ENCODE peak calls at places on chromosomes 2 and 18, in nine cellular contexts. C is CD8-positive, alpha-beta T cell; M is pancreas; W is SK-N-SH; K is uterus; A is foreskin keratinocyte; Q is right lobe of liver; N is CD4-positive, CD25-positive, alpha-beta regulatory T cell; T is IMR-90. L is an unnamed sample.
A peak's percentile ranks its signal among the peaks of the same experiment; 100 is the strongest.

GRCh38 chr2:199771948-199772692 is 78.9 kb downstream of the FTCDNL1 start:
- DNase-seq in K (no peak), Q (no peak), T (no peak), C (no peak), W (no peak), N (no peak), M (no peak), A (peak; percentile 4), L (no peak)

GRCh38 chr18:57581301-57581934 is 5.1 kb downstream of the FECH start:
- DNase-seq in C (no peak), W (no peak), T (no peak), Q (no peak), A (no peak), N (peak; percentile 42), K (no peak), M (no peak), L (no peak)

GRCh38 chr2:99550368-99550767 is 60.6 kb upstream of the REV1 start:
- DNase-seq in W (no peak), K (no peak), A (no peak), Q (no peak), M (no peak), T (no peak), C (no peak), N (no peak), L (no peak)

GRCh38 chr2:154394600-154394999 is 303.9 kb upstream of the KCNJ3 start:
- DNase-seq in Q (no peak), A (no peak), C (no peak), N (no peak), K (no peak), W (no peak), T (no peak), M (no peak), L (no peak)

GRCh38 chr2:177291701-177292100 is 27.2 kb upstream of the NFE2L2 start:
- DNase-seq in C (no peak), W (no peak), A (no peak), N (no peak), K (no peak), T (no peak), M (no peak), Q (no peak), L (no peak)

GRCh38 chr18:12432196-12432595 is 24.5 kb downstream of the PRELID3A start:
- DNase-seq in T (no peak), W (no peak), K (no peak), A (no peak), Q (no peak), M (no peak), N (no peak), C (no peak), L (no peak)

GRCh38 chr2:10333247-10333613 is 30.5 kb downstream of the HPCAL1 start:
- DNase-seq in T (no peak), C (no peak), Q (peak; percentile 34), A (no peak), M (no peak), W (no peak), K (no peak), N (no peak), L (no peak)

GRCh38 chr2:99654419-99654818 is 164.6 kb upstream of the REV1 start:
- DNase-seq in W (no peak), K (no peak), Q (no peak), N (no peak), T (peak; percentile 75), M (no peak), A (no peak), C (no peak), L (peak; percentile 74)

GRCh38 chr18:23191952-23192662 is 56.8 kb downstream of the CABLES1 start:
- DNase-seq in T (peak; percentile 95), M (peak; percentile 23), W (peak; percentile 61), A (peak; percentile 28), C (no peak), N (peak; percentile 41), K (peak; percentile 74), Q (peak; percentile 69), L (peak; percentile 17)

GRCh38 chr2:71611781-71612545 is 158.6 kb downstream of the DYSF start:
- DNase-seq in T (no peak), M (peak; percentile 3), A (no peak), K (peak; percentile 3), C (no peak), N (no peak), Q (no peak), W (no peak), L (no peak)

GRCh38 chr2:97722227-97722626 is 8.9 kb downstream of the ZAP70 start:
- DNase-seq in W (no peak), N (no peak), T (no peak), K (no peak), Q (no peak), C (no peak), A (no peak), M (no peak), L (no peak)

GRCh38 chr2:101983486-101983885 is 8.3 kb upstream of the IL1R2 start:
- DNase-seq in A (peak; percentile 76), T (no peak), N (no peak), Q (no peak), C (no peak), M (no peak), K (no peak), W (no peak), L (peak; percentile 87)

GRCh38 chr2:974454-974853 is 23.8 kb downstream of the SNTG2 start:
- DNase-seq in M (peak; percentile 73), K (no peak), A (no peak), T (no peak), N (no peak), Q (no peak), W (no peak), C (no peak), L (no peak)

GRCh38 chr2:11865378-11865777 is 118.9 kb downstream of the LPIN1 start:
- DNase-seq in C (no peak), Q (no peak), N (no peak), K (no peak), M (no peak), A (no peak), T (no peak), W (no peak), L (no peak)

GRCh38 chr2:127104881-127105655 is 1.9 kb downstream of the BIN1 start:
- DNase-seq in A (no peak), N (no peak), C (no peak), Q (no peak), W (peak; percentile 54), M (peak; percentile 4), K (peak; percentile 22), T (no peak), L (peak; percentile 26)

GRCh38 chr2:80149991-80150390 is 154.6 kb downstream of the LRRTM1 start:
- DNase-seq in T (no peak), M (no peak), C (no peak), W (no peak), A (no peak), Q (no peak), K (no peak), N (no peak), L (peak; percentile 1)

GRCh38 chr2:106183093-106183837 is 10.8 kb downstream of the UXS1 start:
- DNase-seq in W (no peak), T (peak; percentile 15), K (no peak), N (no peak), M (no peak), A (no peak), C (no peak), Q (no peak), L (peak; percentile 39)

GRCh38 chr2:158034198-158034831 is 67.4 kb upstream of the UPP2 start:
- DNase-seq in W (peak; percentile 39), Q (no peak), T (peak; percentile 48), N (peak; percentile 52), A (peak; percentile 40), C (no peak), K (no peak), M (peak; percentile 62), L (peak; percentile 80)
- H3K4me1 ChIP-seq in W (no peaks in the 10 kb centered on the region), Q (no peaks in the 10 kb centered on the region), T (no peaks in the 10 kb centered on the region), N (no peaks in the 10 kb centered on the region), A (no peaks in the 10 kb centered on the region), C (no peaks in the 10 kb centered on the region), K (no peaks in the 10 kb centered on the region), M (no peaks in the 10 kb centered on the region), L (no peaks in the 10 kb centered on the region)

GRCh38 chr2:168183308-168183997 is 63.9 kb downstream of the STK39 start:
- DNase-seq in M (peak; percentile 66), K (no peak), C (no peak), W (no peak), N (no peak), Q (no peak), T (no peak), A (no peak), L (no peak)

GRCh38 chr2:168186452-168186851 is 60.9 kb downstream of the STK39 start:
- DNase-seq in Q (no peak), K (no peak), T (no peak), A (no peak), C (no peak), W (no peak), M (no peak), N (no peak), L (no peak)

GRCh38 chr2:168188011-168188410 is 59.4 kb downstream of the STK39 start:
- DNase-seq in N (no peak), K (no peak), W (no peak), A (no peak), T (no peak), Q (no peak), M (no peak), C (no peak), L (no peak)

GRCh38 chr2:168184896-168185513 is 62.4 kb downstream of the STK39 start:
- DNase-seq in T (no peak), A (peak; percentile 77), M (no peak), Q (no peak), K (no peak), C (no peak), W (no peak), N (no peak), L (no peak)

GRCh38 chr2:168185583-168186274 is 61.7 kb downstream of the STK39 start:
- DNase-seq in C (no peak), Q (no peak), M (no peak), T (no peak), A (no peak), W (no peak), K (no peak), N (no peak), L (no peak)
- H3K4me1 ChIP-seq in C (peaks cover 5% of the 10 kb centered on the region), Q (no peaks in the 10 kb centered on the region), M (peaks cover 19% of the 10 kb centered on the region), T (peaks cover 12% of the 10 kb centered on the region), A (peaks cover 44% of the 10 kb centered on the region), W (peaks cover 30% of the 10 kb centered on the region), K (no peaks in the 10 kb centered on the region), N (peaks cover 3% of the 10 kb centered on the region), L (peaks cover 34% of the 10 kb centered on the region)

DNA sequence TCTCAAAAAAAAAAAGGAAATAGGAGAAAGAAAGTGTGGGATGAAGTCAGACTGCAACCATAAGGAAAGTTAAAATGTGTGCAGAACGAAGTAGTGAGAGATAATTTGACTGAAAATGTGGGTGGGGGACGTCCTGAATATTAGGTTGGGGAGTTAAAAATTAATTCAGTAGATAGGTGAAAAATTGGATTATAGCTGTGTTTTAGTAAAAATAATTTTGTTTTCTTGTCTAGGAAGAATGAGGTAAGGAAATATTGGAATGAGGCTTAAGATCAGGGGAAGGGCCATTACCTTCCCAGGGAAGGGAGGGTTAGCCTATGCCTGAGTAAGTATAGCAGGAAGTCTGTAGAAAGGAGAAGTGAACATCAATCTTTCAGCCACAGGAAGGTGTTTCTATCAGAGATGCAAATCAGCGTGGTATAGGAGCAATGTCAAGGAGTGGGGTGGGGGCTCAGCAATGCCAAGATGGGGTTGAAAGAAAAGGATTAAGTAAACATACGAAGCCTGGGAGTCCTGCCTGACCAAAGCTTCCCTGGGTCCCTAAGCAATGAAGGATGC is 250.9 kb downstream of the PIEZO2 start:
- DNase-seq in N (no peak), K (no peak), A (no peak), C (no peak), W (no peak), T (no peak), Q (no peak), M (no peak), L (no peak)
- H3K4me1 ChIP-seq in N (no peaks in the 10 kb centered on the region), K (no peaks in the 10 kb centered on the region), A (no peaks in the 10 kb centered on the region), C (no peaks in the 10 kb centered on the region), W (no peaks in the 10 kb centered on the region), T (peaks cover 8% of the 10 kb centered on the region), Q (no peaks in the 10 kb centered on the region), M (no peaks in the 10 kb centered on the region), L (no peaks in the 10 kb centered on the region)

GRCh38 chr2:230925879-230926765 is 1.1 kb upstream of the GPR55 start:
- DNase-seq in N (peak; percentile 51), T (no peak), M (no peak), A (peak; percentile 38), W (no peak), K (no peak), C (no peak), Q (no peak), L (no peak)
- H3K4me1 ChIP-seq in N (peaks cover 29% of the 10 kb centered on the region), T (no peaks in the 10 kb centered on the region), M (no peaks in the 10 kb centered on the region), A (peaks cover 6% of the 10 kb centered on the region), W (no peaks in the 10 kb centered on the region), K (no peaks in the 10 kb centered on the region), C (peaks cover 38% of the 10 kb centered on the region), Q (no peaks in the 10 kb centered on the region), L (no peaks in the 10 kb centered on the region)